ENCODE peak calls at places on chromosomes 11 and 22, in five cellular contexts. One of them, this sample, is unnamed.

GRCh38 chr11:72245232-72245816 is 1.3 kb upstream of the PHOX2A start:
- DNase-seq in Calu3: no peak
- DNase-seq in cardiac muscle cell: no peak
- DNase-seq in substantia nigra: no peak
- DNase-seq in ELR: no peak
- DNase-seq in this sample: no peak

GRCh38 chr11:34313099-34313517 is 44.7 kb downstream of the ABTB2 start:
- DNase-seq in substantia nigra: no peak
- DNase-seq in cardiac muscle cell: no peak
- DNase-seq in Calu3: no peak
- DNase-seq in ELR: no peak
- DNase-seq in this sample: no peak

GRCh38 chr11:8813658-8814057 is 97.3 kb upstream of the AKIP1 start:
- DNase-seq in substantia nigra: peak
- DNase-seq in ELR: peak
- DNase-seq in Calu3: peak
- DNase-seq in cardiac muscle cell: peak
- DNase-seq in this sample: peak

GRCh38 chr11:111808063-111808588 is 41.9 kb upstream of the PPP2R1B start:
- DNase-seq in cardiac muscle cell: no peak
- DNase-seq in Calu3: no peak
- DNase-seq in substantia nigra: no peak
- DNase-seq in ELR: no peak
- DNase-seq in this sample: no peak

GRCh38 chr11:47087801-47088200 is 88.9 kb downstream of the ARFGAP2 start:
- DNase-seq in Calu3: no peak
- DNase-seq in cardiac muscle cell: no peak
- DNase-seq in substantia nigra: no peak
- DNase-seq in ELR: no peak
- DNase-seq in this sample: no peak

GRCh38 chr22:48369789-48370507 is 1457.7 kb downstream of the BRD1 start:
- DNase-seq in substantia nigra: no peak
- DNase-seq in cardiac muscle cell: no peak
- DNase-seq in Calu3: no peak
- DNase-seq in ELR: no peak
- DNase-seq in this sample: no peak

GRCh38 chr11:68542617-68543016 is 82.1 kb downstream of the PPP6R3 start:
- DNase-seq in cardiac muscle cell: no peak
- DNase-seq in substantia nigra: no peak
- DNase-seq in Calu3: no peak
- DNase-seq in ELR: peak
- DNase-seq in this sample: peak

GRCh38 chr11:118109231-118109630 is 22.5 kb upstream of the SMIM35 start:
- DNase-seq in cardiac muscle cell: no peak
- DNase-seq in substantia nigra: no peak
- DNase-seq in ELR: peak
- DNase-seq in Calu3: no peak
- DNase-seq in this sample: peak

GRCh38 chr22:20128902-20129746 is 2.5 kb upstream of the ZDHHC8 start:
- DNase-seq in Calu3: peak
- DNase-seq in cardiac muscle cell: peak
- DNase-seq in substantia nigra: peak
- DNase-seq in ELR: peak
- DNase-seq in this sample: peak

GRCh38 chr11:80412604-80413003 is 971.8 kb upstream of the TENM4 start:
- DNase-seq in Calu3: no peak
- DNase-seq in cardiac muscle cell: peak
- DNase-seq in substantia nigra: no peak
- DNase-seq in ELR: no peak
- DNase-seq in this sample: no peak